ENCODE peak calls at places on chromosome 19, in four cellular contexts. One of them, this sample, is unnamed.

GRCh38 chr19:55459950-55460657 is 1.3 kb downstream of the ISOC2 start:
- DNase-seq in breast epithelium: no peak
- DNase-seq in HCT116: no peak
- DNase-seq in body of pancreas: no peak
- DNase-seq in this sample: no peak

GRCh38 chr19:19549804-19550453 is 11.9 kb downstream of the CILP2 start:
- DNase-seq in breast epithelium: no peak
- DNase-seq in HCT116: no peak
- DNase-seq in body of pancreas: no peak
- DNase-seq in this sample: no peak

GRCh38 chr19:10450853-10451609 is 30.7 kb downstream of the PDE4A start:
- DNase-seq in body of pancreas: no peak
- DNase-seq in HCT116: no peak
- DNase-seq in breast epithelium: no peak
- DNase-seq in this sample: no peak

GRCh38 chr19:38862321-38863059 is 12.7 kb upstream of the HNRNPL start:
- DNase-seq in body of pancreas: peak; percentile 85
- DNase-seq in HCT116: no peak
- DNase-seq in breast epithelium: no peak
- DNase-seq in this sample: no peak

GRCh38 chr19:48591021-48591420 is 15.5 kb upstream of the SPACA4 start:
- DNase-seq in body of pancreas: no peak
- DNase-seq in HCT116: no peak
- DNase-seq in breast epithelium: no peak
- DNase-seq in this sample: no peak

GRCh38 chr19:10478903-10479384 is 24.2 kb downstream of the KEAP1 start:
- DNase-seq in body of pancreas: peak; percentile 95
- DNase-seq in breast epithelium: peak; percentile 86
- DNase-seq in HCT116: peak; percentile 80
- DNase-seq in this sample: peak; percentile 83

GRCh38 chr19:12932392-12933286 is 872 bp downstream of the FARSA start:
- DNase-seq in HCT116: no peak
- DNase-seq in breast epithelium: no peak
- DNase-seq in body of pancreas: no peak
- DNase-seq in this sample: no peak

GRCh38 chr19:16367269-16367683 is 42.6 kb downstream of the KLF2 start:
- DNase-seq in body of pancreas: no peak
- DNase-seq in breast epithelium: no peak
- DNase-seq in HCT116: no peak
- DNase-seq in this sample: no peak

GRCh38 chr19:32674153-32674958 is 624 bp downstream of the ANKRD27 start:
- DNase-seq in HCT116: no peak
- DNase-seq in breast epithelium: no peak
- DNase-seq in body of pancreas: no peak
- DNase-seq in this sample: no peak

GRCh38 chr19:54573330-54573872 is at the start of gene LILRA2:
- DNase-seq in body of pancreas: peak; percentile 28
- DNase-seq in breast epithelium: no peak
- DNase-seq in HCT116: no peak
- DNase-seq in this sample: no peak

GRCh38 chr19:37078717-37079032 is 442 bp downstream of the ZNF420 start:
- DNase-seq in breast epithelium: no peak
- DNase-seq in body of pancreas: no peak
- DNase-seq in HCT116: no peak
- DNase-seq in this sample: no peak

GRCh38 chr19:45999653-46000121 is 4.4 kb downstream of the CCDC61 start:
- DNase-seq in breast epithelium: no peak
- DNase-seq in body of pancreas: no peak
- DNase-seq in HCT116: no peak
- DNase-seq in this sample: no peak

GRCh38 chr19:12527034-12527836 is 24.0 kb downstream of the ZNF564 start:
- DNase-seq in breast epithelium: no peak
- DNase-seq in body of pancreas: no peak
- DNase-seq in HCT116: no peak
- DNase-seq in this sample: no peak

GRCh38 chr19:33064778-33065550 is at the start of gene RHPN2:
- DNase-seq in HCT116: peak; percentile 59
- DNase-seq in breast epithelium: peak; percentile 69
- DNase-seq in body of pancreas: peak; percentile 72
- DNase-seq in this sample: no peak

GRCh38 chr19:7679017-7679720 is 1.5 kb upstream of the TRAPPC5 start:
- DNase-seq in HCT116: no peak
- DNase-seq in breast epithelium: no peak
- DNase-seq in body of pancreas: peak; percentile 31
- DNase-seq in this sample: no peak

GRCh38 chr19:35879770-35880317 is 11.5 kb downstream of the APLP1 start:
- DNase-seq in body of pancreas: peak; percentile 97
- DNase-seq in breast epithelium: peak; percentile 86
- DNase-seq in HCT116: peak; percentile 75
- DNase-seq in this sample: peak; percentile 62

GRCh38 chr19:14002571-14003278 is 3.4 kb downstream of the RFX1 start:
- DNase-seq in breast epithelium: no peak
- DNase-seq in body of pancreas: no peak
- DNase-seq in HCT116: no peak
- DNase-seq in this sample: no peak

GRCh38 chr19:23558541-23558940 is 128.5 kb downstream of the ZNF675 start:
- DNase-seq in body of pancreas: no peak
- DNase-seq in breast epithelium: no peak
- DNase-seq in HCT116: no peak
- DNase-seq in this sample: no peak

GRCh38 chr19:55069137-55069858 is 6.3 kb upstream of the RDH13 start:
- DNase-seq in body of pancreas: peak; percentile 69
- DNase-seq in HCT116: no peak
- DNase-seq in breast epithelium: peak; percentile 92
- DNase-seq in this sample: no peak

GRCh38 chr19:47049307-47049700 is 880 bp upstream of the TMEM160 start:
- DNase-seq in body of pancreas: no peak
- DNase-seq in HCT116: no peak
- DNase-seq in breast epithelium: no peak
- DNase-seq in this sample: no peak

GRCh38 chr19:29551774-29552173 is 26.0 kb downstream of the VSTM2B start:
- DNase-seq in body of pancreas: no peak
- DNase-seq in breast epithelium: no peak
- DNase-seq in HCT116: no peak
- DNase-seq in this sample: no peak

GRCh38 chr19:48959341-48960239 is 4.9 kb downstream of the BAX start:
- DNase-seq in breast epithelium: no peak
- DNase-seq in body of pancreas: no peak
- DNase-seq in HCT116: no peak
- DNase-seq in this sample: no peak

GRCh38 chr19:16062789-16063188 is 13.5 kb upstream of the TPM4 start:
- DNase-seq in HCT116: no peak
- DNase-seq in breast epithelium: no peak
- DNase-seq in body of pancreas: peak; percentile 44
- DNase-seq in this sample: no peak

GRCh38 chr19:5349041-5349440 is 8.4 kb upstream of the PTPRS start:
- DNase-seq in HCT116: no peak
- DNase-seq in body of pancreas: no peak
- DNase-seq in breast epithelium: no peak
- DNase-seq in this sample: no peak

GRCh38 chr19:17114414-17114831 is 38.8 kb downstream of the MYO9B start:
- DNase-seq in breast epithelium: no peak
- DNase-seq in body of pancreas: no peak
- DNase-seq in HCT116: no peak
- DNase-seq in this sample: no peak

GRCh38 chr19:55674459-55674840 is 576 bp upstream of the EPN1 start:
- DNase-seq in HCT116: no peak
- DNase-seq in breast epithelium: no peak
- DNase-seq in body of pancreas: no peak
- DNase-seq in this sample: no peak

GRCh38 chr19:3692141-3693029 is 7.9 kb downstream of the PIP5K1C start:
- DNase-seq in body of pancreas: no peak
- DNase-seq in HCT116: no peak
- DNase-seq in breast epithelium: no peak
- DNase-seq in this sample: no peak

GRCh38 chr19:12802267-12803106 is 618 bp downstream of the THSD8 start:
- DNase-seq in HCT116: no peak
- DNase-seq in body of pancreas: no peak
- DNase-seq in breast epithelium: no peak
- DNase-seq in this sample: no peak

GRCh38 chr19:30852168-30852567 is 480.0 kb downstream of the ZNF536 start:
- DNase-seq in breast epithelium: no peak
- DNase-seq in body of pancreas: no peak
- DNase-seq in HCT116: no peak
- DNase-seq in this sample: no peak

GRCh38 chr19:30853036-30853435 is 480.9 kb downstream of the ZNF536 start:
- DNase-seq in breast epithelium: no peak
- DNase-seq in HCT116: no peak
- DNase-seq in body of pancreas: no peak
- DNase-seq in this sample: no peak

GRCh38 chr19:30854661-30855060 is 482.5 kb downstream of the ZNF536 start:
- DNase-seq in breast epithelium: no peak
- DNase-seq in body of pancreas: no peak
- DNase-seq in HCT116: no peak
- DNase-seq in this sample: no peak

GRCh38 chr19:30855475-30855874 is 483.3 kb downstream of the ZNF536 start:
- DNase-seq in HCT116: no peak
- DNase-seq in breast epithelium: no peak
- DNase-seq in body of pancreas: no peak
- DNase-seq in this sample: no peak

GRCh38 chr19:30854207-30854606 is 482.0 kb downstream of the ZNF536 start:
- DNase-seq in HCT116: no peak
- DNase-seq in breast epithelium: no peak
- DNase-seq in body of pancreas: no peak
- DNase-seq in this sample: no peak
- H3K4me1 ChIP-seq in HCT116: no peaks in the 10 kb centered on the region
- H3K4me1 ChIP-seq in breast epithelium: no peaks in the 10 kb centered on the region
- H3K4me1 ChIP-seq in body of pancreas: no peaks in the 10 kb centered on the region
- H3K4me1 ChIP-seq in this sample: no peaks in the 10 kb centered on the region

GRCh38 chr19:860481-861098 is 1.1 kb downstream of the CFD start:
- DNase-seq in breast epithelium: no peak
- DNase-seq in body of pancreas: peak; percentile 66
- DNase-seq in HCT116: peak; percentile 73
- DNase-seq in this sample: no peak
- TF ChIP-seq CTCF in breast epithelium: no peak
- TF ChIP-seq CTCF in body of pancreas: no peak
- TF ChIP-seq CTCF in HCT116: no peak
- TF ChIP-seq CTCF in this sample: no peak

DNA sequence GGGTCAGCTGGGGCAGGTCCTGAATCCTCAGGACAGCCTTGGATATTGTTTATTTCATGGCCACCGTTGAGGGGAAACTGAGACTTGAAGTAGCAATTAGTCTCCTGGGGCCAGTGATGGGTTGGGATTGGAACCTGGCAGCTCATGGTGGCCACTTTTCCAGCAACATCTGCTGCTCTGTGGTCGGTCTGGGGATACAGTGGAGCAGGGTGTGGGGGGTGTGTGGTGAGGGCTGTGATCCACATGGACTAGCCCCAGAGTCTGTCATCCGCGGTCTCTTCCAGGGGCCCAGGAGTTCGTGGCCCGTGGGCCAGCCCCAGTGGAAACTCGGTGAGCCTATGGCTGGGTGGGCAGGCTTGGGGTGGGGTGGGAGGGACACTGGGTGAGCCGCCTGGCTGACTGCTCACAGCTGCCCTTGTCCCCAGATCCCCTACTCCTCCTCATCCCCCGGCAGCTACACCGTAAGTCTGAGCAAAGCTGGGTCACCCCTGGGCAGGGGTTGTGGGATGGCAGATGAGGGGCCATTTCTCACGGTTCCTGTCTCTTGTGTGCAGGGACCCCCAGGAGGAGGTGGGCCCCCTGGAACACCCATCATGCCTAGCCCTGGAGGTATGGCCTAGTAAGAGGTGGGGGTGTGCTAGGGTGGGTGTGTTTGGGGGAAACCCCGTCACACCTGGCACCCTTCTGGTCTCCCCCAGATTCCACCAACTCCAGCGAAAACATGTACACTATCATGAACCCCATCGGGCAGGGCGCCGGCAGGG is 5.5 kb downstream of the ISYNA1 start:
- DNase-seq in breast epithelium: no peak
- DNase-seq in HCT116: no peak
- DNase-seq in body of pancreas: no peak
- DNase-seq in this sample: no peak
- H3K27ac ChIP-seq in breast epithelium: peak overlapping the region; percentile 72
- H3K27ac ChIP-seq in HCT116: peak overlapping the region; percentile 29
- H3K27ac ChIP-seq in body of pancreas: no peak overlapping the region
- H3K27ac ChIP-seq in this sample: no peak overlapping the region

GRCh38 chr19:2624537-2625091 is 77.9 kb downstream of the GNG7 start:
- DNase-seq in breast epithelium: no peak
- DNase-seq in HCT116: no peak
- DNase-seq in body of pancreas: peak; percentile 48
- DNase-seq in this sample: no peak
- H3K4me1 ChIP-seq in breast epithelium: peaks cover 5% of the 10 kb centered on the region
- H3K4me1 ChIP-seq in HCT116: peaks cover 52% of the 10 kb centered on the region
- H3K4me1 ChIP-seq in body of pancreas: peaks cover 29% of the 10 kb centered on the region
- H3K4me1 ChIP-seq in this sample: peaks cover 38% of the 10 kb centered on the region

This sample was measured in thoracic aorta.